ENCODE peak calls at places on chromosomes 13 and 19, in ten cellular contexts. D is H1; F is CD8-positive, alpha-beta T cell; N is upper lobe of right lung; S is HCT116; I is tibial nerve; C is heart left ventricle; T is lower lobe of right lung; A is MM.1S; X is body of pancreas. W is an unnamed sample.

GRCh38 chr19:11269408-11269807 is 7.1 kb upstream of the DOCK6 start:
- DNase-seq in D (no peak), F (no peak), N (no peak), S (no peak), I (no peak), C (no peak), T (no peak), A (no peak), X (no peak), W (peak)

GRCh38 chr13:100212904-100213538 is 124.1 kb downstream of the PCCA start:
- DNase-seq in D (no peak), F (no peak), N (no peak), S (no peak), I (no peak), C (no peak), T (no peak), A (no peak), X (no peak), W (no peak)

GRCh38 chr19:38527466-38528136 is 90.2 kb downstream of the MAP4K1 start:
- DNase-seq in D (peak), F (peak), N (no peak), S (no peak), I (no peak), C (no peak), T (no peak), A (no peak), X (no peak), W (no peak)

GRCh38 chr13:106100261-106100919 is 435.1 kb downstream of the EFNB2 start:
- DNase-seq in D (peak), F (no peak), N (no peak), S (peak), I (no peak), C (peak), T (no peak), A (no peak), X (no peak), W (no peak)

GRCh38 chr13:94112731-94113130 is 366.8 kb downstream of the DCT start:
- DNase-seq in D (no peak), F (no peak), N (no peak), S (no peak), I (no peak), C (no peak), T (no peak), A (no peak), X (no peak), W (no peak)

GRCh38 chr13:61084983-61085382 is 330.7 kb downstream of the PCDH20 start:
- DNase-seq in D (no peak), F (no peak), N (no peak), S (no peak), I (no peak), C (no peak), T (no peak), A (no peak), X (no peak), W (peak)

GRCh38 chr13:103803349-103803748 is 737.1 kb upstream of the SLC10A2 start:
- DNase-seq in D (no peak), F (no peak), N (no peak), S (no peak), I (no peak), C (no peak), T (no peak), A (no peak), X (no peak), W (no peak)

GRCh38 chr19:4539697-4540581 is at the start of gene LRG1:
- DNase-seq in D (no peak), F (no peak), N (peak), S (no peak), I (no peak), C (no peak), T (peak), A (no peak), X (peak), W (no peak)

GRCh38 chr13:111145506-111145905 is 30.4 kb downstream of the ARHGEF7 start:
- DNase-seq in D (no peak), F (no peak), N (no peak), S (no peak), I (no peak), C (no peak), T (no peak), A (no peak), X (no peak), W (no peak)

GRCh38 chr13:34419025-34419424 is 523.0 kb upstream of the NBEA start:
- DNase-seq in D (no peak), F (no peak), N (no peak), S (no peak), I (no peak), C (no peak), T (no peak), A (no peak), X (no peak), W (no peak)

GRCh38 chr19:32580353-32580900 is 563 bp upstream of the PDCD5 start:
- DNase-seq in D (no peak), F (no peak), N (no peak), S (no peak), I (no peak), C (no peak), T (no peak), A (no peak), X (no peak), W (no peak)
- H3K27ac ChIP-seq in D (no peak), F (peak), N (peak), S (no peak), I (no peak), C (peak), T (peak), A (no peak), X (no peak), W (peak)

GRCh38 chr19:27776020-27776419 is 1436.9 kb downstream of the UQCRFS1 start:
- DNase-seq in D (peak), F (no peak), N (no peak), S (no peak), I (no peak), C (no peak), T (no peak), A (no peak), X (no peak), W (no peak)
- TF ChIP-seq CTCF in D (peak), F (no peak), N (no peak), S (peak), I (no peak), C (no peak), T (no peak), A (peak), X (no peak), W (no peak)

GRCh38 chr19:51986309-51987291 is at the start of gene ZNF350:
- DNase-seq in D (peak), F (peak), N (peak), S (peak), I (peak), C (peak), T (peak), A (peak), X (peak), W (peak)
- H3K27ac ChIP-seq in D (peak), F (peak), N (peak), S (peak), I (peak), C (peak), T (peak), A (peak), X (no peak), W (peak)

GRCh38 chr19:36051637-36052036 is 2.4 kb downstream of the THAP8 start:
- DNase-seq in D (peak), F (no peak), N (no peak), S (no peak), I (no peak), C (no peak), T (no peak), A (no peak), X (no peak), W (no peak)
- TF ChIP-seq CTCF in D (no peak), F (no peak), N (no peak), S (no peak), I (no peak), C (no peak), T (no peak), A (no peak), X (no peak), W (no peak)

DNA sequence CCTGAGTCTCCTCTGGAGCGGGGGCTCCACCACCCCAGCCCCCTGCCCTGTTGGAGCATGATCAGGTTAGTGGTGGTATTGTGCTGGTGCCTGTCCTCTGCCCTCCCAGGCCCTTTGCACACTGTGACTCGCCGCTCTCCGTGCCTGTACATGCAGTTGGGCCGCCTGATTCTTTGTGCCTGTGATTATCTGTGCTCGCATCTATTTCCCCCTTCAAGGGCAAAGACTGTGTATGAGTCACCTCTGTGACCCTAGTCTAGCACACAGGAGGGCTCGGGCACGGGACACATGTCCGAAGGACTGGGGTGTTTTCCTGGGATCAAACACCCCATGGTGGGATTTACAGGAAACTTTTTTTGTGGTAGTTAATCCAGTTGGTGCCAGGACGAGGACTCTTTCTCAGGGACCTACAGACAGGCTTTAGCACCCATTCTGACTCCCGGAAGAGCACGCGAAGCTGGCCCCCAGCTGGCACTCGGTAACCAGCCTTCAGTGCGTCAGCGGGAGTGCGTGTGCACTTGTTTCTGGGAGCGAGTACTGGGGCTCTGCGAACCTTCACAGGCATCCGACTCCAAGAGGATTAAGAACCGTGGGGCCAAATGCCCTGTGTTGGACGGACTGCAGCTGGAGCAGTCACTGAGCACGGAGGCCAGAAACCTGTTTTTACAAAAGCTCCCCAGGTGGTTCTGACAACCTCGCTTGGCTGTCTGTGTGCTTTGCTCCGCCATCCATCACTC is 6.7 kb downstream of the PPP1R37 start:
- DNase-seq in D (no peak), F (no peak), N (no peak), S (no peak), I (no peak), C (no peak), T (no peak), A (no peak), X (peak), W (no peak)
- H3K27ac ChIP-seq in D (no peak), F (no peak), N (peak), S (no peak), I (no peak), C (peak), T (no peak), A (no peak), X (peak), W (peak)

GRCh38 chr13:110092869-110093268 is 214.1 kb downstream of the COL4A1 start:
- DNase-seq in D (no peak), F (no peak), N (no peak), S (no peak), I (no peak), C (no peak), T (no peak), A (no peak), X (no peak), W (no peak)

GRCh38 chr13:110089100-110089499 is 217.9 kb downstream of the COL4A1 start:
- DNase-seq in D (no peak), F (no peak), N (no peak), S (no peak), I (no peak), C (no peak), T (no peak), A (no peak), X (no peak), W (no peak)

GRCh38 chr13:110089815-110090214 is 217.1 kb downstream of the COL4A1 start:
- DNase-seq in D (no peak), F (no peak), N (no peak), S (no peak), I (no peak), C (no peak), T (no peak), A (no peak), X (no peak), W (peak)
- TF ChIP-seq CTCF in D (no peak), F (no peak), N (peak), S (peak), I (no peak), C (no peak), T (no peak), A (peak), X (peak), W (peak)

GRCh38 chr19:44718441-44719261 is 19.7 kb downstream of the CEACAM16 start:
- DNase-seq in D (peak), F (no peak), N (peak), S (no peak), I (no peak), C (peak), T (peak), A (no peak), X (peak), W (no peak)
- H3K27ac ChIP-seq in D (peak), F (no peak), N (peak), S (peak), I (no peak), C (peak), T (peak), A (no peak), X (peak), W (peak)